ENCODE peak calls at places on chromosomes 7 and 10, in six cellular contexts. R is neuronal stem cell, K is IMR-90, N is H1, T is mesenchymal stem cell, X is trophoblast cell. F is an unnamed sample. For H3K9me3 and H3K79me1, the result is how much of the 10 kb centered on the place peaks cover.

GRCh38 chr7:133887459-133887858 is 239.7 kb upstream of the LRGUK start:
- DNase-seq in R (no peak), T (no peak), X (no peak), N (no peak), K (peak), F (no peak)

GRCh38 chr7:96547371-96547811 is 162.3 kb downstream of the SEM1 start:
- DNase-seq in N (no peak), R (no peak), X (peak), T (no peak), K (no peak), F (no peak)

GRCh38 chr7:148625342-148625741 is 34.8 kb downstream of the C7orf33 start:
- DNase-seq in K (no peak), N (no peak), X (no peak), R (no peak), T (no peak), F (no peak)

GRCh38 chr10:43318978-43319965 is 52.2 kb upstream of the FXYD4 start:
- DNase-seq in R (no peak), K (no peak), X (no peak), N (no peak), T (no peak), F (no peak)

GRCh38 chr7:53119514-53119933 is 84.1 kb downstream of the POM121L12 start:
- DNase-seq in X (no peak), K (no peak), N (no peak), R (no peak), T (peak), F (no peak)

GRCh38 chr7:129612112-129613015 is 844 bp downstream of the NRF1 start:
- DNase-seq in X (no peak), N (peak), K (peak), R (peak), T (peak), F (no peak)

GRCh38 chr10:54914049-54914448 is 113.0 kb upstream of the PCDH15 start:
- DNase-seq in X (no peak), R (no peak), K (no peak), T (no peak), N (no peak), F (no peak)

GRCh38 chr10:34124522-34125035 is 690.5 kb downstream of the PARD3 start:
- DNase-seq in T (no peak), K (peak), N (peak), X (peak), R (no peak), F (no peak)

GRCh38 chr7:11130012-11130411 is 156.3 kb downstream of the PHF14 start:
- DNase-seq in K (peak), R (no peak), X (peak), T (peak), N (no peak), F (no peak)

GRCh38 chr7:78134256-78134655 is 335.7 kb downstream of the PHTF2 start:
- DNase-seq in N (no peak), X (peak), K (peak), T (peak), R (no peak), F (no peak)

GRCh38 chr10:118568327-118568848 is 27.1 kb downstream of the PRLHR start:
- DNase-seq in T (peak), K (peak), R (peak), X (peak), N (peak), F (no peak)

GRCh38 chr10:120963053-120963533 is 111.9 kb downstream of the WDR11 start:
- DNase-seq in K (no peak), N (peak), R (peak), T (no peak), X (no peak), F (peak)

GRCh38 chr7:95126053-95126709 is 198.2 kb downstream of the PON1 start:
- DNase-seq in X (no peak), N (no peak), T (no peak), K (no peak), R (no peak), F (no peak)

GRCh38 chr7:157432957-157433576 is 96.3 kb downstream of the DNAJB6 start:
- DNase-seq in R (peak), N (peak), K (peak), T (peak), X (no peak), F (peak)

GRCh38 chr7:115449689-115450088 is 527.8 kb downstream of the MDFIC start:
- DNase-seq in X (no peak), K (no peak), N (no peak), T (no peak), R (no peak), F (no peak)

GRCh38 chr10:109961181-109962001 is 38.1 kb upstream of the XPNPEP1 start:
- DNase-seq in N (no peak), T (peak), R (no peak), K (peak), X (no peak), F (no peak)

GRCh38 chr10:116741391-116742351 is 695 bp downstream of the HSPA12A start:
- DNase-seq in K (no peak), T (peak), R (no peak), N (peak), X (no peak), F (no peak)

GRCh38 chr7:35258891-35259537 is 5.1 kb upstream of the TBX20 start:
- DNase-seq in K (no peak), R (no peak), T (no peak), N (no peak), X (no peak), F (no peak)
- H3K9me3 ChIP-seq in K (under half), R (under half), T (under half), N (under half), X (under half), F (under half)

GRCh38 chr7:137985253-137985896 is 16.5 kb downstream of the CREB3L2 start:
- DNase-seq in T (no peak), R (no peak), N (no peak), X (peak), K (peak), F (no peak)
- H3K79me1 ChIP-seq in T (under half), R (under half), N (under half), X (under half), K (under half), F (under half)

GRCh38 chr7:138295049-138295637 is 164.9 kb upstream of the TRIM24 start:
- DNase-seq in K (no peak), R (no peak), T (no peak), X (no peak), N (no peak), F (no peak)

GRCh38 chr7:138292951-138293350 is 167.1 kb upstream of the TRIM24 start:
- DNase-seq in N (peak), K (no peak), R (no peak), T (no peak), X (no peak), F (no peak)

GRCh38 chr7:138299046-138299445 is 161.0 kb upstream of the TRIM24 start:
- DNase-seq in X (no peak), N (no peak), R (no peak), K (no peak), T (no peak), F (no peak)

GRCh38 chr7:138303230-138304070 is 156.6 kb upstream of the TRIM24 start:
- DNase-seq in R (no peak), K (no peak), T (no peak), N (no peak), X (no peak), F (no peak)

GRCh38 chr7:138297526-138297925 is 162.5 kb upstream of the TRIM24 start:
- DNase-seq in N (no peak), T (no peak), R (no peak), X (no peak), K (no peak), F (no peak)
- H3K9ac ChIP-seq in N (no peak), T (no peak), R (no peak), X (no peak), K (no peak), F (no peak)

DNA sequence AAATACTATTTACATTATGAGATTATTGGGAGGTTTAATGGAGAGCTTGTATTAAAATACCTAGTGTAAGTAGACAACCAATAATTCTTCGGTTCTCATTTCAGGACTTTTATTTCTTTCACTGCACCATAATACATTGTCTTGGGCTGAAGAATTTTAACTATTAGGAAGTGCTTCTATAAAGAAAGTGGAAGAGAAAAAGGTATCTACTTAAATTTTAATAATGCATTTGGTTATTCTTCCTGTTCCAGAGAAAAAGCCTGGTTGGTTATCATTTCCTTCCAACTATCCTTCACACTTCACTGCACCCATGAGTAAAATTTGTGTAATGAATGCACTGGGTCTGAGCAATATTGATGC is 629.0 kb upstream of the DPP6 start:
- DNase-seq in T (no peak), X (no peak), R (no peak), K (no peak), N (no peak), F (no peak)
- H3K9me3 ChIP-seq in T (under half), X (under half), R (under half), K (under half), N (under half), F (under half)

GRCh38 chr10:125020871-125021270 is 78.9 kb downstream of the ZRANB1 start:
- DNase-seq in X (no peak), R (no peak), K (no peak), T (no peak), N (no peak), F (no peak)

GRCh38 chr10:125023269-125023668 is 81.3 kb downstream of the ZRANB1 start:
- DNase-seq in R (no peak), K (no peak), X (peak), T (no peak), N (no peak), F (no peak)

GRCh38 chr10:125023862-125024495 is 82.1 kb downstream of the ZRANB1 start:
- DNase-seq in K (no peak), N (no peak), T (no peak), X (no peak), R (no peak), F (no peak)

GRCh38 chr10:125021686-125022374 is 79.9 kb downstream of the ZRANB1 start:
- DNase-seq in X (no peak), K (no peak), R (no peak), T (no peak), N (no peak), F (no peak)

DNA sequence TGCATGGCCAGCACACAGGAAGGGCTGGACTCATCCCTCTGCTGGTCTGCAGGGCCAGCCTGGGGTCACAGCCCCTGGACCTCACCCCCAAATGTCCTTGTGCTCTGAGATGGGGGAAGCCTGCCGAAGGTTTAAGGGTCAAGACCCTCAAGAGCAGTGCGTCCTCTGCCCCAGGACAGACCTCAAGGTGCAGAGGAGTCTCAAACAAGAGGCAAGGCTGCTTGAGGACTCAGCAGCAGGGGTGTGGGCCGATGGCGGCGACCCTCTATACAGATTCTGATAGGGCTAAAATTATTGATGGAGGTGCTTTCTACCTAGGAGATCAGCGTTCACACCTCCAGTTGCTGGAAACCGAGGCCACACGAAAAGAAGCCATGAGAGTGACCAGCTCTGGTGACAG is 80.7 kb downstream of the ZRANB1 start:
- DNase-seq in T (no peak), R (no peak), X (no peak), K (no peak), N (no peak), F (no peak)
- H3K79me1 ChIP-seq in T (half or more), R (under half), X (under half), K (under half), N (under half), F (under half)

GRCh38 chr7:117111532-117111931 is 158.2 kb downstream of the ST7 start:
- DNase-seq in T (no peak), X (no peak), R (no peak), K (no peak), N (no peak), F (no peak)

GRCh38 chr7:117112640-117113039 is 159.3 kb downstream of the ST7 start:
- DNase-seq in R (no peak), X (no peak), K (no peak), N (no peak), T (no peak), F (no peak)

GRCh38 chr7:117114272-117114671 is 161.0 kb downstream of the ST7 start:
- DNase-seq in X (no peak), K (no peak), R (no peak), N (no peak), T (no peak), F (no peak)

GRCh38 chr7:117113871-117114270 is 160.6 kb downstream of the ST7 start:
- DNase-seq in K (no peak), T (no peak), X (no peak), N (no peak), R (no peak), F (no peak)

GRCh38 chr7:117110480-117111315 is 157.4 kb downstream of the ST7 start:
- DNase-seq in N (no peak), T (peak), X (no peak), R (no peak), K (no peak), F (no peak)
- H3K9ac ChIP-seq in N (no peak), T (no peak), X (no peak), R (no peak), K (no peak), F (no peak)

GRCh38 chr7:57367171-57367570 is 82.8 kb upstream of the ZNF716 start:
- DNase-seq in K (no peak), T (no peak), R (no peak), X (no peak), N (no peak), F (no peak)

GRCh38 chr7:57363321-57363720 is 86.7 kb upstream of the ZNF716 start:
- DNase-seq in T (no peak), N (no peak), K (no peak), X (no peak), R (no peak), F (no peak)

GRCh38 chr7:57361406-57361805 is 88.6 kb upstream of the ZNF716 start:
- DNase-seq in N (no peak), K (no peak), R (no peak), T (no peak), X (no peak), F (no peak)

GRCh38 chr7:57364933-57365710 is 84.9 kb upstream of the ZNF716 start:
- DNase-seq in R (no peak), N (no peak), X (no peak), T (no peak), K (no peak), F (no peak)

DNA sequence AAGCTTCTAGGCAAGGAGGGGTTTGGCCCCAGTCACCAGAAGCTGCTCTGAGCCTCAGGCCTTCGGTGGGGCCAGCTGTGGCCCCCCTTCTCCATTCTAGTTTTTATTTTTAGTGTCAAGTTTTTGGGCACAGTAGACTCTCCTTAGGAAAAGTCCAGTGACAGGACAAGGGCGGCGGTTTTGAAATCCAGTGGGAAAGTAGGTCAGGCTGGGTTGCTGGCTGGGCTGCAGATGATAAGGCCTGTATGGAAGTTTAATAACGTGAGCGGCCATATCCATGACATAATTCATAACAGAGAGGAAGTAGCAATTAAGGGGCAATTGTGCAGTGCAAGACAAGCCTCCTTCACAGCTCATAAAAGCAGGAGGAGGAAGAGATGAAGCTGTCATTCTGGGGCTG is 87.1 kb upstream of the ZNF716 start:
- DNase-seq in T (no peak), N (no peak), X (no peak), K (no peak), R (no peak), F (no peak)
- H3K9me3 ChIP-seq in T (under half), N (half or more), X (half or more), K (under half), R (under half), F (half or more)

DNA sequence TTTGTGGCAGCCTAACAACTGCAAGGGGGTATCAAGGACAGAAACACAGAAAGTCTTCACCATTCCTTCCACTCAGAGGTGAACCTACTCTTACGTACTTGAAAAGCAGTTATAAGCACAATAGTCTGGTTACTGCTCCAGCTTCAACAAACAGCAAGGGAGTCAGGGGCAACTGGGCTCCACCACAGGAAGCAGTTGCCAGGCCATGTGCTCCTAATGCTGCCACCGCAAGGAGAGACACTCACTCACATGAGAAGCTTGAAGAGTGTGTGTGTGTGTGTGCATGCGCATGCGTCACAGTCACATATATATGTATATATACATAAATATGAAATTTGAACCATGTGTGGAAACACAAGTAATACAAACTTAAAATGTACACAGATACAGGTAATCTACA is 65.5 kb downstream of the GRB10 start:
- DNase-seq in N (no peak), X (no peak), R (no peak), T (no peak), K (no peak), F (no peak)
- H3K79me1 ChIP-seq in N (under half), X (under half), R (under half), T (under half), K (under half), F (under half)

GRCh38 chr10:69451209-69451783 is at the start of gene TSPAN15:
- DNase-seq in N (peak), X (peak), R (peak), K (peak), T (peak), F (peak)

GRCh38 chr10:69453759-69454158 is 2.5 kb downstream of the TSPAN15 start:
- DNase-seq in X (no peak), R (no peak), N (no peak), K (no peak), T (no peak), F (no peak)

GRCh38 chr10:69451784-69452251 is 553 bp downstream of the TSPAN15 start:
- DNase-seq in K (no peak), T (no peak), R (no peak), X (no peak), N (peak), F (peak)

GRCh38 chr10:69455009-69455763 is 3.9 kb downstream of the TSPAN15 start:
- DNase-seq in T (no peak), K (no peak), R (no peak), N (no peak), X (no peak), F (no peak)

DNA sequence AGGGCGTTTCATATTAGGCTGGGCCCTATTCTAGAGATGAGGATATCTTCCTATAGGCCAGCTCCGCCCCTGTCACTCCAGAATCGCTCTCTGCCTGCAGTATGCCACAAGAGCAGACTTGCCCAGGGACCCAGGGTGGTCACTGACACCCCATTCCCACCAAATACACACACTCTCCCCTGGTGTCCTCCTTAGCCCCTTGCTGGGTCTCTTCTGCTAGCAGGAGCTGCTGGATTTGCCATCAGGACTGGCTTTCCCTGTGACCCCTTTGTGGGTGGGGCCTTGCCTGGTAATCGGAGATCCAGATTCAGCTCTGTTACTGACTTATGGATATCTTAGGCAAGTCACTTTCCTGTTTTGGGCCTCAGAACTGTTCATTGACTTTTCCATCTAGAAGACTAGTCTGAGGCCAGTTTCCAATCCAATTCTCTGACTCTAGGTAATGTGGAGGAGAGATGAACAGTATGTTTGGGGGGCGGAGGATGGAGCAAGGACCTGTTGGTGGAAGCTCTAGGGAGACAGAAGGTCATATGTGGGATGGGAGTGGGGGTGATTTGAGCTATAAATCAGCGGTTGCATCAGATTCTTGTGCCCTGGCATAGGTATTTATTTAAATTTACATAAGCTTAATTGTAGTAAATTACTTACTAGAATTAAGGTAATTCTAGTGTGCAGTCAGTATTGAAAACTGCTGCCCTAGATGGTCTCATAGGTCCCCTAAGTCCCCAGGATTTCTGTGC is 1.6 kb downstream of the TSPAN15 start:
- DNase-seq in T (no peak), R (no peak), K (no peak), N (no peak), X (no peak), F (no peak)
- H3K9ac ChIP-seq in T (no peak), R (no peak), K (no peak), N (no peak), X (no peak), F (no peak)

F was measured in H9.